ENCODE peak calls at places on chromosomes 7 and 10, in five cellular contexts. Q is stimulated activated CD4-positive, alpha-beta T cell treated with anti-CD3 and anti-CD28 coated beads, Interleukin-15, amount 100 ng/mL, for 1 hour; F is ELR; B is CD8-positive, alpha-beta memory T cell; L is A673. O is an unnamed sample.

GRCh38 chr7:27151341-27151944 is 940 bp downstream of the HOXA3 start:
- DNase-seq in Q (no peak), L (no peak), B (no peak), F (peak), O (no peak)

GRCh38 chr10:75474106-75474505 is 42.7 kb downstream of the LRMDA start:
- DNase-seq in F (no peak), L (no peak), Q (no peak), B (no peak), O (no peak)

GRCh38 chr7:129951076-129952011 is 1.4 kb downstream of the UBE2H start:
- DNase-seq in Q (no peak), F (peak), L (peak), B (no peak), O (no peak)

GRCh38 chr10:1214882-1215540 is 158.8 kb downstream of the WDR37 start:
- DNase-seq in Q (no peak), F (no peak), L (no peak), B (no peak), O (no peak)

GRCh38 chr7:13894956-13895355 is 94.5 kb downstream of the ETV1 start:
- DNase-seq in L (no peak), F (peak), Q (no peak), B (no peak), O (no peak)

GRCh38 chr10:78905015-78905939 is 163.5 kb upstream of the ZMIZ1 start:
- DNase-seq in L (no peak), B (no peak), F (no peak), Q (no peak), O (no peak)

GRCh38 chr10:113644185-113645120 is 19.4 kb downstream of the NRAP start:
- DNase-seq in Q (no peak), B (no peak), F (peak), L (peak), O (peak)

GRCh38 chr7:29278362-29279070 is 83.9 kb downstream of the CHN2 start:
- DNase-seq in F (no peak), Q (no peak), B (no peak), L (peak), O (no peak)

GRCh38 chr10:34495938-34496337 is 319.2 kb downstream of the PARD3 start:
- DNase-seq in F (no peak), L (no peak), Q (no peak), B (no peak), O (no peak)

GRCh38 chr7:38105874-38106483 is 72.1 kb upstream of the STARD3NL start:
- DNase-seq in B (no peak), Q (no peak), F (peak), L (peak), O (peak)

GRCh38 chr7:1719913-1720312 is 49.8 kb downstream of the ELFN1 start:
- DNase-seq in Q (no peak), F (no peak), L (no peak), B (no peak), O (no peak)

GRCh38 chr7:116633131-116633988 is 38.6 kb upstream of the MET start:
- DNase-seq in F (peak), Q (no peak), L (no peak), B (no peak), O (peak)

GRCh38 chr10:123250640-123251039 is 96.4 kb downstream of the BUB3 start:
- DNase-seq in B (no peak), F (no peak), Q (no peak), L (no peak), O (no peak)

GRCh38 chr10:18610517-18610916 is 40.9 kb downstream of the NSUN6 start:
- DNase-seq in Q (no peak), L (peak), F (peak), B (no peak), O (peak)

GRCh38 chr10:121580276-121581116 is 17.7 kb downstream of the FGFR2 start:
- DNase-seq in L (no peak), F (no peak), B (no peak), Q (no peak), O (no peak)

GRCh38 chr10:109987828-109988227 is 20.0 kb upstream of the ADD3 start:
- DNase-seq in F (no peak), L (no peak), Q (no peak), B (no peak), O (no peak)

GRCh38 chr7:25537678-25538375 is 309.5 kb upstream of the NPVF start:
- DNase-seq in L (no peak), B (no peak), F (no peak), Q (no peak), O (no peak)

GRCh38 chr10:90302758-90303443 is 554.9 kb downstream of the HTR7 start:
- DNase-seq in B (no peak), Q (no peak), L (no peak), F (no peak), O (no peak)

GRCh38 chr7:78323118-78323517 is 524.5 kb downstream of the PHTF2 start:
- DNase-seq in L (no peak), F (no peak), Q (no peak), B (no peak), O (no peak)